ENCODE peak calls at places on chromosomes 13 and 19, in five cellular contexts. L is mesenchymal stem cell, U is H9, P is neuronal stem cell, R is H1. M is an unnamed sample. For H3K79me1, the result is how much of the 10 kb centered on the place peaks cover.

GRCh38 chr13:111398196-111398595 is 77.8 kb downstream of the TEX29 start:
- DNase-seq in L (no peak), U (no peak), P (no peak), R (no peak), M (no peak)

GRCh38 chr19:28466107-28467045 is 746.6 kb downstream of the UQCRFS1 start:
- DNase-seq in L (peak), U (peak), P (peak), R (no peak), M (peak)

GRCh38 chr19:3098515-3099346 is 4.6 kb downstream of the GNA11 start:
- DNase-seq in L (peak), U (no peak), P (no peak), R (no peak), M (no peak)

GRCh38 chr13:113166266-113166665 is 7.8 kb downstream of the PROZ start:
- DNase-seq in L (no peak), U (no peak), P (no peak), R (no peak), M (no peak)

GRCh38 chr13:78976696-78977095 is 317.7 kb upstream of the OBI1 start:
- DNase-seq in L (no peak), U (no peak), P (no peak), R (no peak), M (no peak)

GRCh38 chr19:16541526-16542044 is 652 bp downstream of the CHERP start:
- DNase-seq in L (no peak), U (no peak), P (no peak), R (no peak), M (peak)

GRCh38 chr13:46846736-46847135 is 49.8 kb upstream of the ESD start:
- DNase-seq in L (no peak), U (no peak), P (no peak), R (no peak), M (no peak)

GRCh38 chr13:98413796-98414195 is 163.1 kb downstream of the STK24 start:
- DNase-seq in L (no peak), U (no peak), P (no peak), R (no peak), M (no peak)

GRCh38 chr13:20370815-20371421 is 138.8 kb upstream of the GJB6 start:
- DNase-seq in L (no peak), U (no peak), P (no peak), R (no peak), M (peak)
- H3K79me1 ChIP-seq in L (under half), U (under half), P (under half), R (under half), M (under half)

GRCh38 chr19:36674201-36674600 is 7.6 kb upstream of the ZNF461 start:
- DNase-seq in L (no peak), U (no peak), P (no peak), R (no peak), M (no peak)
- H4K91ac ChIP-seq in L (no peak), U (no peak), P (no peak), R (no peak), M (no peak)

GRCh38 chr19:12705654-12706331 is 9.4 kb upstream of the FBXW9 start:
- DNase-seq in L (no peak), U (no peak), P (no peak), R (no peak), M (no peak)
- H2BK12ac ChIP-seq in L (no peak), U (no peak), P (peak), R (no peak), M (no peak)

GRCh38 chr19:46916971-46917370 is 56.2 kb downstream of the ARHGAP35 start:
- DNase-seq in L (no peak), U (no peak), P (no peak), R (no peak), M (no peak)
- H3K79me1 ChIP-seq in L (under half), U (under half), P (under half), R (under half), M (under half)

GRCh38 chr13:50914848-50915247 is 5.3 kb downstream of the RNASEH2B start:
- DNase-seq in L (peak), U (no peak), P (no peak), R (no peak), M (no peak)
- H4K91ac ChIP-seq in L (no peak), U (no peak), P (no peak), R (no peak), M (no peak)

GRCh38 chr19:14405380-14405757 is 13.8 kb downstream of the DDX39A start:
- DNase-seq in L (no peak), U (peak), P (peak), R (no peak), M (no peak)
- H2BK12ac ChIP-seq in L (no peak), U (no peak), P (no peak), R (peak), M (no peak)

GRCh38 chr13:33229446-33230177 is 55.9 kb downstream of the STARD13 start:
- DNase-seq in L (peak), U (no peak), P (no peak), R (no peak), M (no peak)
- H3K79me1 ChIP-seq in L (under half), U (under half), P (under half), R (under half), M (under half)

GRCh38 chr19:12034610-12035009 is 869 bp downstream of the ZNF433 start:
- DNase-seq in L (no peak), U (no peak), P (no peak), R (no peak), M (no peak)

GRCh38 chr19:12034196-12034595 is 1.3 kb downstream of the ZNF433 start:
- DNase-seq in L (no peak), U (no peak), P (no peak), R (no peak), M (no peak)

DNA sequence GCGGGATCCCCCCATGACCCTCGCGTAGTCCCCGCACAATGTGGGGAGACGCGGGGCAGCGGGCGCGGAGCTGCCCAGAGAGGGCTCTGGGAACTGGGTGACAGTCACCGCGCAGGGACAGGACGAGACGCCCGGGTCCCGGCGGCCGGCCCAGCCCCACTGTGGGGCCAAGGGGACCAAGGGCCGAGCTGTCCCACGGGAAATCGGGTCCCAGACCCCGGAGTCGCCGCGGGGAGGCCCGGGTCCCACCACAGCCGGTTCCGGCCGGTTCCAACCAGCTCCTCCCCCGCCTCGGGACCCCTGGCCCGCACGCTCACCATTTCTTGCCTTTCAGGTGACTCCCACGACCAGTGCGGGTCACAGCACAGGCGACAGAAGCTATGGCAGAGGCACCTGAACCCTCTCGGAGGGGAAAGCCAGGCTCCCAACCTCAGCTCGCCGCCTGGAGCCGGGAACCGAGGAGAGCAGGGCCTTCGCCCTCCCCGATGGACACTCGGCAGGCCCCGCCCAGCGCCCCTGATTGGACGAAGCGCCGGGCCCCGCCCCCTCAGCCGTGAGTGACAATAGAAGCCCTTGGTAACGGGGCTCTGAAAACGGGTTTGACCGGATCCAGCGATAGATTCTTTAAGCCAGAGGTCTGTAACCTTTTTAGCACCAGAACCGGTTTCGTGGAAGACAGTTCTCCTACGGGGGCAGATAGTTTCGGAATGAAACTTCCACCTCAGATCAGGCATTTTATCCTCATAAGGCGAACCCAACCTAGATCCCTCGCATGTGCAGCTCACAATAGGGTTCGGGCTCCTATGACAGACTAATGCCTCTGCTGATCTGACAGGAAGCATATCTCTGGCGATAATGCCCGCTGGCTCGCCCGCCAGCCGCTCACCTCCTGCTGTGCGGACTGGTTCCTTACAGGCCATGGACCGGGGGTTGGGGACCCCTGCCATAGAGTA is at the start of gene ZNF433:
- DNase-seq in L (peak), U (peak), P (peak), R (peak), M (peak)
- H4K91ac ChIP-seq in L (peak), U (no peak), P (no peak), R (no peak), M (peak)